ENCODE peak calls at places on chromosomes 7 and 10, in six cellular contexts. One of them, this sample, is unnamed.

GRCh38 chr10:71260622-71261325 is 48.4 kb downstream of the UNC5B start:
- DNase-seq in AG04450: peak
- DNase-seq in colonic mucosa: no peak
- DNase-seq in brain microvascular endothelial cell: peak
- DNase-seq in MM.1S: no peak
- DNase-seq in astrocyte of the cerebellum: peak
- DNase-seq in this sample: no peak

GRCh38 chr7:139698278-139698677 is 79.5 kb downstream of the HIPK2 start:
- DNase-seq in AG04450: no peak
- DNase-seq in colonic mucosa: no peak
- DNase-seq in brain microvascular endothelial cell: no peak
- DNase-seq in MM.1S: no peak
- DNase-seq in astrocyte of the cerebellum: no peak
- DNase-seq in this sample: no peak

GRCh38 chr10:73591935-73592699 is 975 bp upstream of the USP54 start:
- DNase-seq in AG04450: no peak
- DNase-seq in colonic mucosa: peak
- DNase-seq in brain microvascular endothelial cell: peak
- DNase-seq in MM.1S: no peak
- DNase-seq in astrocyte of the cerebellum: no peak
- DNase-seq in this sample: no peak

GRCh38 chr10:95273393-95274312 is 17.1 kb downstream of the PDLIM1 start:
- DNase-seq in AG04450: peak
- DNase-seq in colonic mucosa: peak
- DNase-seq in brain microvascular endothelial cell: peak
- DNase-seq in MM.1S: no peak
- DNase-seq in astrocyte of the cerebellum: peak
- DNase-seq in this sample: peak

GRCh38 chr10:118963963-118964362 is 65.6 kb upstream of the NANOS1 start:
- DNase-seq in AG04450: no peak
- DNase-seq in colonic mucosa: no peak
- DNase-seq in brain microvascular endothelial cell: no peak
- DNase-seq in MM.1S: no peak
- DNase-seq in astrocyte of the cerebellum: no peak
- DNase-seq in this sample: no peak

GRCh38 chr7:19915596-19915995 is 142.2 kb upstream of the TMEM196 start:
- DNase-seq in AG04450: no peak
- DNase-seq in colonic mucosa: no peak
- DNase-seq in brain microvascular endothelial cell: no peak
- DNase-seq in MM.1S: no peak
- DNase-seq in astrocyte of the cerebellum: no peak
- DNase-seq in this sample: no peak

GRCh38 chr7:5867060-5867459 is 13.5 kb upstream of the OCM start:
- DNase-seq in AG04450: no peak
- DNase-seq in colonic mucosa: no peak
- DNase-seq in brain microvascular endothelial cell: no peak
- DNase-seq in MM.1S: no peak
- DNase-seq in astrocyte of the cerebellum: no peak
- DNase-seq in this sample: no peak

GRCh38 chr7:27143022-27143949 is at the start of gene HOXA5:
- DNase-seq in AG04450: peak
- DNase-seq in colonic mucosa: peak
- DNase-seq in brain microvascular endothelial cell: no peak
- DNase-seq in MM.1S: no peak
- DNase-seq in astrocyte of the cerebellum: no peak
- DNase-seq in this sample: no peak

GRCh38 chr7:88217675-88218427 is 2.0 kb downstream of the SRI start:
- DNase-seq in AG04450: no peak
- DNase-seq in colonic mucosa: no peak
- DNase-seq in brain microvascular endothelial cell: no peak
- DNase-seq in MM.1S: peak
- DNase-seq in astrocyte of the cerebellum: no peak
- DNase-seq in this sample: no peak

GRCh38 chr7:1941464-1942025 is 271.5 kb downstream of the ELFN1 start:
- DNase-seq in AG04450: no peak
- DNase-seq in colonic mucosa: no peak
- DNase-seq in brain microvascular endothelial cell: no peak
- DNase-seq in MM.1S: no peak
- DNase-seq in astrocyte of the cerebellum: no peak
- DNase-seq in this sample: no peak

GRCh38 chr7:128210590-128211570 is 30.2 kb upstream of the LEP start:
- DNase-seq in AG04450: no peak
- DNase-seq in colonic mucosa: no peak
- DNase-seq in brain microvascular endothelial cell: no peak
- DNase-seq in MM.1S: no peak
- DNase-seq in astrocyte of the cerebellum: no peak
- DNase-seq in this sample: no peak

GRCh38 chr10:78336402-78336791 is 302.7 kb downstream of the RPS24 start:
- DNase-seq in AG04450: peak
- DNase-seq in colonic mucosa: peak
- DNase-seq in brain microvascular endothelial cell: peak
- DNase-seq in MM.1S: no peak
- DNase-seq in astrocyte of the cerebellum: peak
- DNase-seq in this sample: peak

GRCh38 chr7:51269911-51270310 is 46.7 kb downstream of the COBL start:
- DNase-seq in AG04450: no peak
- DNase-seq in colonic mucosa: no peak
- DNase-seq in brain microvascular endothelial cell: no peak
- DNase-seq in MM.1S: no peak
- DNase-seq in astrocyte of the cerebellum: no peak
- DNase-seq in this sample: no peak

GRCh38 chr7:49483142-49483541 is 290.3 kb upstream of the VWC2 start:
- DNase-seq in AG04450: no peak
- DNase-seq in colonic mucosa: peak
- DNase-seq in brain microvascular endothelial cell: no peak
- DNase-seq in MM.1S: peak
- DNase-seq in astrocyte of the cerebellum: no peak
- DNase-seq in this sample: no peak

GRCh38 chr10:81873932-81874816 is 820 bp upstream of the NRG3 start:
- DNase-seq in AG04450: no peak
- DNase-seq in colonic mucosa: peak
- DNase-seq in brain microvascular endothelial cell: peak
- DNase-seq in MM.1S: peak
- DNase-seq in astrocyte of the cerebellum: peak
- DNase-seq in this sample: no peak

GRCh38 chr10:81872206-81872605 is 2.8 kb upstream of the NRG3 start:
- DNase-seq in AG04450: no peak
- DNase-seq in colonic mucosa: no peak
- DNase-seq in brain microvascular endothelial cell: peak
- DNase-seq in MM.1S: no peak
- DNase-seq in astrocyte of the cerebellum: no peak
- DNase-seq in this sample: no peak

GRCh38 chr10:81874878-81875679 is at the start of gene NRG3:
- DNase-seq in AG04450: no peak
- DNase-seq in colonic mucosa: no peak
- DNase-seq in brain microvascular endothelial cell: no peak
- DNase-seq in MM.1S: peak
- DNase-seq in astrocyte of the cerebellum: no peak
- DNase-seq in this sample: no peak

GRCh38 chr10:81871558-81871957 is 3.4 kb upstream of the NRG3 start:
- DNase-seq in AG04450: no peak
- DNase-seq in colonic mucosa: no peak
- DNase-seq in brain microvascular endothelial cell: no peak
- DNase-seq in MM.1S: no peak
- DNase-seq in astrocyte of the cerebellum: no peak
- DNase-seq in this sample: no peak

DNA sequence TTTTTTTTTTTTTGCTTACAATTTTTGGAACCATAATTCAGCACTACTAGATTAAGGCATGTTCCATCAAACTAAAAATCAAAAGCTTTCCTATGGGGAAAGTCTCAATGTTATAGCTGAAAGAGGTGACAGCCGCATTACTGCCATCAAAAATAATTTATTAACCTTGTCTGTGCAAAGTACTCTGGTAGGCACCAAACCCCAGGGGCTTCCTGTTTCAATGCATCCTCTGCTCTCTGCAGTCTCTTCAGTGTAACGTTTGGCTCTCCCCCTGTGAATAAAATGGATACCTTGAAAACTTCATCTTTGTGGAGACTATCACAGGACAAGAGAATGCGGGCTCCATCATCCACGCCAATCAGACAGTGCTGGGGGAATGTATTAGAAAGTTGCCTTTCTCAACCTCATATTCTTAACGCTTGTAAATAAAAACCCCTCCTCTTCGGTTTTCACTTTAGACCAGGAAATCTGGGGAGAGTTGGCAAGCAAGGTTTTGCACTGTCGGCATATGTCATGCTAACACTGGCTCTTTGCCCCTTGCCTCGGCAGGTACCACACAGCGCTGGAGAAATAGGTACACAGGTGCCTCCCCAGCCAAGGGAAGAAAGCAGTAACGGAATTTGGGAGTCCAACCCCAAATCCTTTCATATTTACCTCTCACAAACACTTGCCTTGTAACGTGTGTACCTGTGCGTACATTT is 1.6 kb upstream of the NRG3 start:
- DNase-seq in AG04450: no peak
- DNase-seq in colonic mucosa: no peak
- DNase-seq in brain microvascular endothelial cell: no peak
- DNase-seq in MM.1S: no peak
- DNase-seq in astrocyte of the cerebellum: no peak
- DNase-seq in this sample: no peak
- H3K4me3 ChIP-seq in AG04450: no peak
- H3K4me3 ChIP-seq in colonic mucosa: no peak
- H3K4me3 ChIP-seq in brain microvascular endothelial cell: no peak
- H3K4me3 ChIP-seq in MM.1S: peak
- H3K4me3 ChIP-seq in astrocyte of the cerebellum: no peak
- H3K4me3 ChIP-seq in this sample: no peak

GRCh38 chr10:115947104-115947503 is 325.9 kb downstream of the GFRA1 start:
- DNase-seq in AG04450: no peak
- DNase-seq in colonic mucosa: no peak
- DNase-seq in brain microvascular endothelial cell: no peak
- DNase-seq in MM.1S: no peak
- DNase-seq in astrocyte of the cerebellum: peak
- DNase-seq in this sample: no peak

GRCh38 chr10:115949282-115949844 is 323.6 kb downstream of the GFRA1 start:
- DNase-seq in AG04450: no peak
- DNase-seq in colonic mucosa: no peak
- DNase-seq in brain microvascular endothelial cell: no peak
- DNase-seq in MM.1S: no peak
- DNase-seq in astrocyte of the cerebellum: no peak
- DNase-seq in this sample: no peak

GRCh38 chr10:115950320-115950719 is 322.7 kb downstream of the GFRA1 start:
- DNase-seq in AG04450: no peak
- DNase-seq in colonic mucosa: no peak
- DNase-seq in brain microvascular endothelial cell: no peak
- DNase-seq in MM.1S: no peak
- DNase-seq in astrocyte of the cerebellum: peak
- DNase-seq in this sample: no peak

GRCh38 chr10:115945696-115946445 is 327.1 kb downstream of the GFRA1 start:
- DNase-seq in AG04450: no peak
- DNase-seq in colonic mucosa: no peak
- DNase-seq in brain microvascular endothelial cell: no peak
- DNase-seq in MM.1S: no peak
- DNase-seq in astrocyte of the cerebellum: no peak
- DNase-seq in this sample: no peak

DNA sequence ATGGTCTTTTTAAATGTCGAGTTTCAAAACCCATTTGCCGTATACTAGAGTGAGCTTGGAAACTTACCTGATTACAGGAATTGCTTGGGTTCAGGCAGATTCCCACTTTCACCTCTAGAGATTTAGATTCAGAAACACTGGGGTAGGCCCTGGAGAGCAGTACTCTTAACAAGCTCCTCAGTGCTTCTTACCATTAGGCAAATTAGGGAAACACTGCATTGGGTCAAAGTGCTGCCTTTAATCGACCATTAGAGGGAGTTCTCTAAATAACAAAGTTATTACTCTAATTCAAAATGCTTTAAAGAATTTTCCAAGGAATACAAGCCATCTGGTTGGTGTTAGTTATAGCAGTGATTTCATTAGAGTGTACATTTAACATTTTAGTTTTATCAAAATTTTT is 324.6 kb downstream of the GFRA1 start:
- DNase-seq in AG04450: no peak
- DNase-seq in colonic mucosa: no peak
- DNase-seq in brain microvascular endothelial cell: no peak
- DNase-seq in MM.1S: peak
- DNase-seq in astrocyte of the cerebellum: peak
- DNase-seq in this sample: no peak
- TF ChIP-seq CTCF in AG04450: peak
- TF ChIP-seq CTCF in colonic mucosa: no peak
- TF ChIP-seq CTCF in brain microvascular endothelial cell: peak
- TF ChIP-seq CTCF in MM.1S: peak
- TF ChIP-seq CTCF in astrocyte of the cerebellum: peak
- TF ChIP-seq CTCF in this sample: peak

DNA sequence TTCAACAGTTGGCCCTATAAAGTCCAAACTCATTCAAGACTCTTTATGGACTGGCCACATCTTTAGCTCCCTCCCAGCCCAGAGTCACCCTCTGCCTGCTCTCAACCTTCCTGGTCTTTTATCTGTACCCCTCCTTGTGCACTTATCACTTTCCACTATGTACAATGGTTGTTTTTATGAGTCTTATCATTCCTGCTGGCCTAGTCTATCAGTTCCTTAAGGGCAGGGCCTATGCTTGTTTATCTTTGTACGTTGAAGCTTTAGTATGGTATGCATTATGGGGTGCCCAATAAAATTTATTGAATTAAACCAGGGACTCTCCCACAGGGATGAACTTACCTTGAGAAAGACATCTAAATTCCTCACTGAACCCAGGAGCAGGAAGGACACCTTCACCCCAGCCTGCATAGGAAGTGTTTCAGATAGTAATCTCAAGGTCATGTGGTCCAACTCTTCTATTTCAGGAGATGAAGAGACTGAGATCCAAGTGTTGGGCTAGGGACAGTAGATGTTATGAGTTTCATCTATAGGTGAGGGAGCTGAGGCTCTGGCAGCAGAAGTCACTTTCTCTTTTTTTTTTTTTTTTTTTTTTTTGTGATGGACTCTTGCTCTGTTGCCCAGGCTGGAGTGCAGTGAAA is 13.3 kb upstream of the PDCD4 start:
- DNase-seq in AG04450: no peak
- DNase-seq in colonic mucosa: peak
- DNase-seq in brain microvascular endothelial cell: no peak
- DNase-seq in MM.1S: peak
- DNase-seq in astrocyte of the cerebellum: no peak
- DNase-seq in this sample: no peak
- H3K4me3 ChIP-seq in AG04450: no peak
- H3K4me3 ChIP-seq in colonic mucosa: no peak
- H3K4me3 ChIP-seq in brain microvascular endothelial cell: no peak
- H3K4me3 ChIP-seq in MM.1S: no peak
- H3K4me3 ChIP-seq in astrocyte of the cerebellum: no peak
- H3K4me3 ChIP-seq in this sample: no peak

GRCh38 chr10:49136525-49136924 is 2.7 kb upstream of the FAM170B start:
- DNase-seq in AG04450: no peak
- DNase-seq in colonic mucosa: no peak
- DNase-seq in brain microvascular endothelial cell: no peak
- DNase-seq in MM.1S: no peak
- DNase-seq in astrocyte of the cerebellum: no peak
- DNase-seq in this sample: no peak

GRCh38 chr10:49139866-49140195 is 6.0 kb upstream of the FAM170B start:
- DNase-seq in AG04450: peak
- DNase-seq in colonic mucosa: no peak
- DNase-seq in brain microvascular endothelial cell: peak
- DNase-seq in MM.1S: no peak
- DNase-seq in astrocyte of the cerebellum: peak
- DNase-seq in this sample: peak

GRCh38 chr10:49139000-49139865 is 5.4 kb upstream of the FAM170B start:
- DNase-seq in AG04450: peak
- DNase-seq in colonic mucosa: no peak
- DNase-seq in brain microvascular endothelial cell: peak
- DNase-seq in MM.1S: no peak
- DNase-seq in astrocyte of the cerebellum: peak
- DNase-seq in this sample: no peak

GRCh38 chr10:49140306-49141175 is 6.7 kb upstream of the FAM170B start:
- DNase-seq in AG04450: no peak
- DNase-seq in colonic mucosa: no peak
- DNase-seq in brain microvascular endothelial cell: no peak
- DNase-seq in MM.1S: no peak
- DNase-seq in astrocyte of the cerebellum: no peak
- DNase-seq in this sample: no peak

GRCh38 chr10:49138361-49138891 is 4.6 kb upstream of the FAM170B start:
- DNase-seq in AG04450: no peak
- DNase-seq in colonic mucosa: no peak
- DNase-seq in brain microvascular endothelial cell: peak
- DNase-seq in MM.1S: no peak
- DNase-seq in astrocyte of the cerebellum: peak
- DNase-seq in this sample: no peak
- TF ChIP-seq CTCF in AG04450: peak
- TF ChIP-seq CTCF in colonic mucosa: no peak
- TF ChIP-seq CTCF in brain microvascular endothelial cell: peak
- TF ChIP-seq CTCF in MM.1S: no peak
- TF ChIP-seq CTCF in astrocyte of the cerebellum: no peak
- TF ChIP-seq CTCF in this sample: no peak

This sample was measured in HFF-Myc.